ENCODE peak calls at places on chromosomes 7 and 10, in five cellular contexts. G is activated CD4-positive, alpha-beta T cell treated with anti-CD3 and anti-CD28 coated beads, Interleukin-2, amount 10 ng/mL, durations not matched to agents 24 days and 14 days; D is cardiac muscle cell; A is astrocyte of the spinal cord; L is HL-60. V is an unnamed sample.

GRCh38 chr7:11570922-11571550 is 261.0 kb downstream of the THSD7A start:
- DNase-seq in G (no peak), D (no peak), A (no peak), L (no peak), V (no peak)

GRCh38 chr7:132577206-132578049 is 1.2 kb upstream of the PLXNA4 start:
- DNase-seq in G (peak), D (peak), A (peak), L (peak), V (peak)

GRCh38 chr7:156401617-156402016 is 239.0 kb upstream of the RNF32 start:
- DNase-seq in G (no peak), D (no peak), A (no peak), L (no peak), V (no peak)

GRCh38 chr7:46784746-46785145 is 797.2 kb downstream of the TNS3 start:
- DNase-seq in G (no peak), D (no peak), A (peak), L (no peak), V (peak)

GRCh38 chr7:13179775-13180448 is 492.5 kb downstream of the ARL4A start:
- DNase-seq in G (no peak), D (no peak), A (no peak), L (no peak), V (no peak)

GRCh38 chr7:37853468-37853867 is 5.1 kb downstream of the NME8 start:
- DNase-seq in G (no peak), D (peak), A (no peak), L (peak), V (peak)

GRCh38 chr10:109882251-109883057 is 40.9 kb downstream of the XPNPEP1 start:
- DNase-seq in G (no peak), D (no peak), A (no peak), L (no peak), V (no peak)

GRCh38 chr10:113047605-113047962 is 97.5 kb downstream of the TCF7L2 start:
- DNase-seq in G (no peak), D (no peak), A (peak), L (no peak), V (no peak)

GRCh38 chr7:142125576-142125975 is 14.1 kb downstream of the MGAM2 start:
- DNase-seq in G (no peak), D (no peak), A (no peak), L (peak), V (no peak)

GRCh38 chr10:17872191-17873091 is 63.3 kb downstream of the MRC1 start:
- DNase-seq in G (no peak), D (no peak), A (peak), L (no peak), V (peak)

GRCh38 chr10:29356931-29357330 is 68.1 kb downstream of the LYZL1 start:
- DNase-seq in G (no peak), D (no peak), A (no peak), L (no peak), V (no peak)

GRCh38 chr7:26200113-26200443 is 468 bp downstream of the HNRNPA2B1 start:
- DNase-seq in G (peak), D (peak), A (peak), L (peak), V (peak)

GRCh38 chr10:34731885-34732701 is 83.0 kb downstream of the PARD3 start:
- DNase-seq in G (no peak), D (no peak), A (peak), L (no peak), V (peak)

GRCh38 chr10:122306744-122307143 is 35.6 kb downstream of the BTBD16 start:
- DNase-seq in G (no peak), D (no peak), A (no peak), L (no peak), V (no peak)

GRCh38 chr7:44212581-44213184 is 11.9 kb downstream of the YKT6 start:
- DNase-seq in G (no peak), D (no peak), A (no peak), L (no peak), V (no peak)

GRCh38 chr10:12720217-12720981 is 281.1 kb downstream of the CCDC3 start:
- DNase-seq in G (no peak), D (no peak), A (peak), L (no peak), V (peak)

GRCh38 chr10:121591186-121591585 is 7.1 kb downstream of the FGFR2 start:
- DNase-seq in G (no peak), D (no peak), A (no peak), L (no peak), V (no peak)

V was measured in lung microvascular endothelial cell.